ENCODE peak calls at places on chromosomes 5 and 9, in six cellular contexts. P is epithelial cell of proximal tubule, R is psoas muscle, S is A549, B is RWPE1, K is WTC11. J is an unnamed sample.
A peak's percentile ranks its signal among the peaks of the same experiment; 100 is the strongest.

GRCh38 chr5:39082995-39083394 is 8.8 kb upstream of the RICTOR start:
- DNase-seq in K (no peak), S (no peak), P (no peak), R (no peak), B (no peak), J (no peak)

GRCh38 chr5:2841208-2841607 is 89.7 kb upstream of the IRX2 start:
- DNase-seq in B (no peak), S (no peak), R (no peak), P (no peak), K (no peak), J (no peak)

GRCh38 chr9:69582544-69583297 is 89.5 kb downstream of the APBA1 start:
- DNase-seq in R (peak; percentile 30), K (no peak), S (no peak), P (no peak), B (peak; percentile 12), J (no peak)

GRCh38 chr5:147490989-147491388 is 18.9 kb downstream of the DPYSL3 start:
- DNase-seq in B (no peak), S (no peak), P (no peak), K (no peak), R (no peak), J (no peak)

GRCh38 chr9:131276107-131276888 is at the start of gene FAM78A:
- DNase-seq in P (no peak), B (no peak), S (no peak), R (peak; percentile 59), K (peak; percentile 51), J (no peak)

GRCh38 chr9:16207161-16207560 is 654.3 kb downstream of the CCDC171 start:
- DNase-seq in S (no peak), R (peak; percentile 46), K (no peak), P (no peak), B (no peak), J (no peak)

GRCh38 chr5:126003309-126003708 is 419.9 kb upstream of the GRAMD2B start:
- DNase-seq in K (no peak), P (no peak), B (no peak), S (no peak), R (no peak), J (no peak)

GRCh38 chr9:124660341-124660801 is 110.7 kb downstream of the NR6A1 start:
- DNase-seq in R (no peak), P (no peak), B (peak; percentile 48), S (no peak), K (no peak), J (no peak)

GRCh38 chr5:3027866-3028635 is 276.6 kb upstream of the IRX2 start:
- DNase-seq in R (no peak), K (no peak), B (no peak), P (no peak), S (no peak), J (no peak)

GRCh38 chr5:123422433-123423277 is 548 bp downstream of the CEP120 start:
- DNase-seq in K (no peak), R (no peak), B (peak; percentile 54), S (peak; percentile 31), P (no peak), J (no peak)

GRCh38 chr5:56301041-56301440 is 67.9 kb upstream of the ANKRD55 start:
- DNase-seq in B (peak; percentile 97), R (no peak), S (no peak), K (no peak), P (peak; percentile 52), J (no peak)

GRCh38 chr9:20848490-20848889 is 164.4 kb downstream of the FOCAD start:
- DNase-seq in R (no peak), K (no peak), P (no peak), S (no peak), B (no peak), J (no peak)

GRCh38 chr9:17906841-17907779 is 328.2 kb downstream of the SH3GL2 start:
- DNase-seq in S (no peak), B (no peak), K (peak; percentile 47), P (no peak), R (no peak), J (peak; percentile 69)

GRCh38 chr5:60842859-60843692 is 993 bp downstream of the ELOVL7 start:
- DNase-seq in R (peak; percentile 15), B (peak; percentile 51), S (peak; percentile 13), K (peak; percentile 35), P (no peak), J (no peak)

GRCh38 chr9:75152416-75152815 is 64.1 kb downstream of the OSTF1 start:
- DNase-seq in P (no peak), S (no peak), B (no peak), K (no peak), R (no peak), J (no peak)

GRCh38 chr5:142602720-142603245 is 83.1 kb downstream of the FGF1 start:
- DNase-seq in B (peak; percentile 78), P (no peak), R (no peak), S (no peak), K (no peak), J (no peak)

GRCh38 chr5:180140627-180141006 is 68.4 kb downstream of the RASGEF1C start:
- DNase-seq in P (no peak), R (no peak), B (no peak), K (no peak), S (no peak), J (peak; percentile 54)

GRCh38 chr5:38738898-38739743 is 106.7 kb upstream of the OSMR start:
- DNase-seq in K (no peak), S (no peak), R (no peak), B (peak; percentile 35), P (no peak), J (no peak)

GRCh38 chr5:146877783-146878470 is 630 bp downstream of the PPP2R2B start:
- DNase-seq in P (no peak), R (peak; percentile 15), B (peak; percentile 38), K (peak; percentile 65), S (no peak), J (no peak)

GRCh38 chr9:17068671-17069070 is 66.2 kb upstream of the CNTLN start:
- DNase-seq in P (no peak), K (no peak), B (no peak), S (no peak), R (no peak), J (no peak)

GRCh38 chr5:154166901-154167791 is 23.4 kb upstream of the GALNT10 start:
- DNase-seq in S (no peak), P (no peak), K (no peak), B (no peak), R (no peak), J (no peak)

GRCh38 chr9:131580358-131580757 is 35.0 kb downstream of the PRRT1B start:
- DNase-seq in S (no peak), K (no peak), R (no peak), P (no peak), B (no peak), J (no peak)

GRCh38 chr5:161314033-161314432 is 232.5 kb downstream of the GABRB2 start:
- DNase-seq in B (no peak), P (no peak), S (no peak), K (no peak), R (no peak), J (no peak)

GRCh38 chr5:134257176-134257575 is 31.3 kb upstream of the PPP2CA start:
- DNase-seq in P (no peak), R (no peak), K (no peak), S (no peak), B (no peak), J (no peak)
- TF ChIP-seq CTCF in P (no peak), R (no peak), K (no peak), S (no peak), B (no peak), J (no peak)

DNA sequence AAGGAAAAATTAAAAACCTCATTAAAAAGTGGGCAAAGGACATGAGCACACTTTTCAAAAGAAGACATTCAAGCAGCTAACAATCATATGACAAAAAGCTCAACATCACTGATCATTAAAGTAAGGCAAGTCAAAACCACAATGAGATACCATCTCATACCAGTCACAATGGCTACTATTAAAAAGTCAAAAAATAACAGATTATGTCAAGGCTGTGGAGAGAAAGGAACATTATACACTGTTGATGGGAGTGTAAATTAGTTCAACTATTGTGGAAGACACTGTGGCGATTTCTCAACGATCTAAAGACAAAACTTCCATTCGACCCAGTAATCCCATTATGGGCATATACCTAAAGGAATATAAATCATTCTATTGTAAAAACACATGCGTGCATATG is 35.8 kb downstream of the HINT1 start:
- DNase-seq in P (no peak), R (no peak), K (no peak), B (no peak), S (no peak), J (no peak)
- TF ChIP-seq CTCF in P (no peak), R (no peak), K (no peak), B (no peak), S (no peak), J (no peak)

DNA sequence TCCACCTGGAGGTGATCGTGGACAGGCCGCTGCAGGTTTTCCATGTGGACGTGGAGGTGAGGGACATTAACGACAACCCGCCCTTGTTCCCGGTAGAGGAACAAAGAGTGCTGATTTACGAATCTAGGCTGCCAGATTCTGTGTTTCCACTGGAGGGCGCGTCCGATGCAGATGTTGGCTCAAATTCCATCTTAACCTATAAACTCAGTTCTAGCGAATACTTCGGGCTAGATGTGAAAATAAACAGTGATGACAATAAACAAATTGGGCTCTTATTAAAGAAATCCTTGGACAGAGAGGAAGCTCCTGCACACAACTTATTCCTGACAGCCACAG is 610 bp downstream of the PCDHA6 start:
- DNase-seq in S (no peak), P (no peak), R (no peak), B (no peak), K (no peak), J (no peak)
- TF ChIP-seq CTCF in S (no peak), P (peak; percentile 24), R (no peak), B (no peak), K (no peak), J (peak; percentile 57)

DNA sequence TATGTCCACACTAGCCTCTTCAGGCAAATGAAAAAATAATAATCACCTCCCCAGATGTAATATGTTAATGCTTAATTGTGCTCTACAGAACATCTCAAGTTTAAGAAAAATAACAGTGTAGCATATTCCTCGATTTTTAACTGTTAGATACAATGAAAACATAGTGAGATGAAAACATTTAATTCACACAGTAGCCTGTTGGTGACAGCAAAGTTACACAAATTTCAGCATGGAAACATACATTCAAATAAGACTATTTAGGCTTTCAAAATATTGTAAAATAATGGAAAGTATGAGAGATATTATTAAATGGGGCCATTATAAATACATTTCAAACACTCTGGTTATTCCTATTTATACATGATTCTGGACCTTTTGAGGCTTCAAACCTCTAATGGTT is 543.1 kb downstream of the MAT2B start:
- DNase-seq in R (no peak), S (no peak), K (no peak), B (no peak), P (no peak), J (no peak)
- TF ChIP-seq CTCF in R (no peak), S (no peak), K (no peak), B (peak; percentile 52), P (peak; percentile 41), J (peak; percentile 61)

GRCh38 chr5:163306421-163306820 is 131.0 kb upstream of the CCNG1 start:
- DNase-seq in P (peak; percentile 16), S (no peak), K (no peak), B (no peak), R (no peak), J (no peak)
- TF ChIP-seq CTCF in P (peak; percentile 68), S (peak; percentile 53), K (no peak), B (peak; percentile 6), R (peak; percentile 22), J (peak; percentile 61)